ENCODE peak calls at places on chromosomes 11 and 22, in nine cellular contexts. One of them, this sample, is unnamed.

GRCh38 chr11:38095268-38095667 is 1497.2 kb upstream of the RAG2 start:
- DNase-seq in SJSA1: no peak
- DNase-seq in ascending aorta: no peak
- DNase-seq in SJCRH30: no peak
- DNase-seq in breast epithelium: no peak
- DNase-seq in sigmoid colon: no peak
- DNase-seq in left ventricle myocardium inferior: no peak
- DNase-seq in effector memory CD4-positive, alpha-beta T cell: no peak
- DNase-seq in lower lobe of right lung: no peak
- DNase-seq in this sample: no peak

GRCh38 chr11:27857588-27857987 is 157.3 kb upstream of the BDNF start:
- DNase-seq in SJSA1: no peak
- DNase-seq in ascending aorta: no peak
- DNase-seq in SJCRH30: no peak
- DNase-seq in breast epithelium: no peak
- DNase-seq in sigmoid colon: no peak
- DNase-seq in left ventricle myocardium inferior: no peak
- DNase-seq in effector memory CD4-positive, alpha-beta T cell: no peak
- DNase-seq in lower lobe of right lung: no peak
- DNase-seq in this sample: no peak

GRCh38 chr11:13480198-13480597 is 15.6 kb downstream of the PTH start:
- DNase-seq in SJSA1: no peak
- DNase-seq in ascending aorta: no peak
- DNase-seq in SJCRH30: no peak
- DNase-seq in breast epithelium: no peak
- DNase-seq in sigmoid colon: no peak
- DNase-seq in left ventricle myocardium inferior: no peak
- DNase-seq in effector memory CD4-positive, alpha-beta T cell: no peak
- DNase-seq in lower lobe of right lung: no peak
- DNase-seq in this sample: no peak

GRCh38 chr22:35102663-35103062 is 36.7 kb downstream of the ISX start:
- DNase-seq in SJSA1: no peak
- DNase-seq in ascending aorta: no peak
- DNase-seq in SJCRH30: peak; percentile 13
- DNase-seq in breast epithelium: no peak
- DNase-seq in sigmoid colon: no peak
- DNase-seq in left ventricle myocardium inferior: no peak
- DNase-seq in effector memory CD4-positive, alpha-beta T cell: no peak
- DNase-seq in lower lobe of right lung: peak; percentile 48
- DNase-seq in this sample: no peak

GRCh38 chr11:2885676-2886081 is at the start of gene CDKN1C:
- DNase-seq in SJSA1: peak; percentile 80
- DNase-seq in ascending aorta: peak; percentile 95
- DNase-seq in SJCRH30: no peak
- DNase-seq in breast epithelium: peak; percentile 86
- DNase-seq in sigmoid colon: peak; percentile 97
- DNase-seq in left ventricle myocardium inferior: peak; percentile 90
- DNase-seq in effector memory CD4-positive, alpha-beta T cell: peak; percentile 78
- DNase-seq in lower lobe of right lung: peak; percentile 90
- DNase-seq in this sample: peak; percentile 88

GRCh38 chr11:106480581-106481185 is 403.2 kb downstream of the AASDHPPT start:
- DNase-seq in SJSA1: no peak
- DNase-seq in ascending aorta: no peak
- DNase-seq in SJCRH30: no peak
- DNase-seq in breast epithelium: no peak
- DNase-seq in sigmoid colon: no peak
- DNase-seq in left ventricle myocardium inferior: no peak
- DNase-seq in effector memory CD4-positive, alpha-beta T cell: no peak
- DNase-seq in lower lobe of right lung: no peak
- DNase-seq in this sample: no peak

GRCh38 chr22:34427436-34427835 is 507.2 kb upstream of the LARGE1 start:
- DNase-seq in SJSA1: no peak
- DNase-seq in ascending aorta: no peak
- DNase-seq in SJCRH30: no peak
- DNase-seq in breast epithelium: no peak
- DNase-seq in sigmoid colon: no peak
- DNase-seq in left ventricle myocardium inferior: no peak
- DNase-seq in effector memory CD4-positive, alpha-beta T cell: no peak
- DNase-seq in lower lobe of right lung: no peak
- DNase-seq in this sample: no peak

GRCh38 chr22:17264321-17265052 is 45.3 kb upstream of the ADA2 start:
- DNase-seq in SJSA1: no peak
- DNase-seq in ascending aorta: no peak
- DNase-seq in SJCRH30: peak; percentile 96
- DNase-seq in breast epithelium: no peak
- DNase-seq in sigmoid colon: no peak
- DNase-seq in left ventricle myocardium inferior: peak; percentile 30
- DNase-seq in effector memory CD4-positive, alpha-beta T cell: no peak
- DNase-seq in lower lobe of right lung: no peak
- DNase-seq in this sample: no peak

GRCh38 chr11:126304457-126305072 is 705 bp downstream of the DCPS start:
- DNase-seq in SJSA1: no peak
- DNase-seq in ascending aorta: no peak
- DNase-seq in SJCRH30: peak; percentile 13
- DNase-seq in breast epithelium: no peak
- DNase-seq in sigmoid colon: peak; percentile 52
- DNase-seq in left ventricle myocardium inferior: no peak
- DNase-seq in effector memory CD4-positive, alpha-beta T cell: no peak
- DNase-seq in lower lobe of right lung: no peak
- DNase-seq in this sample: no peak
- H3K27ac ChIP-seq in SJSA1: no peak overlapping the region
- H3K27ac ChIP-seq in ascending aorta: peak overlapping the region; percentile 80
- H3K27ac ChIP-seq in SJCRH30: peak overlapping the region; percentile 87
- H3K27ac ChIP-seq in breast epithelium: peak overlapping the region; percentile 90
- H3K27ac ChIP-seq in sigmoid colon: peak overlapping the region; percentile 87
- H3K27ac ChIP-seq in left ventricle myocardium inferior: peak overlapping the region; percentile 94
- H3K27ac ChIP-seq in effector memory CD4-positive, alpha-beta T cell: peak overlapping the region; percentile 93
- H3K27ac ChIP-seq in lower lobe of right lung: peak overlapping the region; percentile 92
- H3K27ac ChIP-seq in this sample: peak overlapping the region; percentile 96

DNA sequence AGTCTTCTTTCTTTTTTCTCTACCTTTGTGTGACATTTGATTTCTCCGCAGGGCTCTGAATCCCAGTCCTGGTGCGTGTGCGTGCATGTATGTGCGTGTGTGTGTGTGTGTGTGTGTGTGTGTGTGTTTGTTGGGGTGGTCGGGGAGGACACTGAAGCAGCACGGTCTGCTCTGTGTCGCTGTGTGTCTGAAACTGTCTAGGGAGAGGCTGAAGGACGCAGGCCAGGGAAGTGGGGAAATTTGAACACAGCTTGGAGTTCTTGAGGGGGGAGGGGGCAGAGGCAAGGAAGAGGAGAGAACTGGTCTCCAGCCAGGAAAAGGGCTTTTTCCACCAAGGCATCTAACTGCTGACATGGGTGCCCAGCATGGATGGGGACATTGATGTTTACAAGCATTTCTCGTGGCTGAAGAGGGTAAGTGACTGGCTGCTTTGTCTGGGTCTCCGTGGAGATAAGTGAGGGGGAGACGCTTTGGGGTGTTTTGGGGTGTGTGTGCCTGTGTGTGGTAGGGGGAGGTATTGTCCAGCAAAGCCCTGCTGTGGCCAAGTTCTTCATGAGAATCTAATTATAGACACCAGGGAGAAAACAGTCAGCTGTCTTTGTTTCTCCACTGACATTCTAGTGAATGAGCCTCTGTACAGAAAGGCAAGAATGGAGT is 63.6 kb downstream of the PPFIBP2 start:
- DNase-seq in SJSA1: no peak
- DNase-seq in ascending aorta: peak; percentile 72
- DNase-seq in SJCRH30: no peak
- DNase-seq in breast epithelium: no peak
- DNase-seq in sigmoid colon: peak; percentile 87
- DNase-seq in left ventricle myocardium inferior: peak; percentile 40
- DNase-seq in effector memory CD4-positive, alpha-beta T cell: no peak
- DNase-seq in lower lobe of right lung: no peak
- DNase-seq in this sample: no peak
- H3K27ac ChIP-seq in SJSA1: peak overlapping the region; percentile 66
- H3K27ac ChIP-seq in ascending aorta: peak overlapping the region; percentile 93
- H3K27ac ChIP-seq in SJCRH30: peak overlapping the region; percentile 74
- H3K27ac ChIP-seq in breast epithelium: peak overlapping the region; percentile 91
- H3K27ac ChIP-seq in sigmoid colon: peak overlapping the region; percentile 73
- H3K27ac ChIP-seq in left ventricle myocardium inferior: peak overlapping the region; percentile 85
- H3K27ac ChIP-seq in effector memory CD4-positive, alpha-beta T cell: no peak overlapping the region
- H3K27ac ChIP-seq in lower lobe of right lung: peak overlapping the region; percentile 83
- H3K27ac ChIP-seq in this sample: no peak overlapping the region

GRCh38 chr11:9741260-9741659 is 77.4 kb downstream of the SWAP70 start:
- DNase-seq in SJSA1: no peak
- DNase-seq in ascending aorta: no peak
- DNase-seq in SJCRH30: no peak
- DNase-seq in breast epithelium: no peak
- DNase-seq in sigmoid colon: no peak
- DNase-seq in left ventricle myocardium inferior: no peak
- DNase-seq in effector memory CD4-positive, alpha-beta T cell: no peak
- DNase-seq in lower lobe of right lung: no peak
- DNase-seq in this sample: no peak
- H3K27ac ChIP-seq in SJSA1: no peak overlapping the region
- H3K27ac ChIP-seq in ascending aorta: no peak overlapping the region
- H3K27ac ChIP-seq in SJCRH30: no peak overlapping the region
- H3K27ac ChIP-seq in breast epithelium: peak overlapping the region; percentile 15
- H3K27ac ChIP-seq in sigmoid colon: no peak overlapping the region
- H3K27ac ChIP-seq in left ventricle myocardium inferior: no peak overlapping the region
- H3K27ac ChIP-seq in effector memory CD4-positive, alpha-beta T cell: no peak overlapping the region
- H3K27ac ChIP-seq in lower lobe of right lung: peak overlapping the region; percentile 73
- H3K27ac ChIP-seq in this sample: no peak overlapping the region

GRCh38 chr11:47261291-47261800 is 3.5 kb downstream of the NR1H3 start:
- DNase-seq in SJSA1: no peak
- DNase-seq in ascending aorta: no peak
- DNase-seq in SJCRH30: no peak
- DNase-seq in breast epithelium: no peak
- DNase-seq in sigmoid colon: no peak
- DNase-seq in left ventricle myocardium inferior: no peak
- DNase-seq in effector memory CD4-positive, alpha-beta T cell: no peak
- DNase-seq in lower lobe of right lung: peak; percentile 37
- DNase-seq in this sample: peak; percentile 75

GRCh38 chr11:47257518-47258316 is at the start of gene NR1H3:
- DNase-seq in SJSA1: peak; percentile 59
- DNase-seq in ascending aorta: peak; percentile 86
- DNase-seq in SJCRH30: peak; percentile 81
- DNase-seq in breast epithelium: peak; percentile 71
- DNase-seq in sigmoid colon: peak; percentile 95
- DNase-seq in left ventricle myocardium inferior: peak; percentile 86
- DNase-seq in effector memory CD4-positive, alpha-beta T cell: no peak
- DNase-seq in lower lobe of right lung: peak; percentile 87
- DNase-seq in this sample: peak; percentile 53

GRCh38 chr11:47258317-47258902 is 614 bp downstream of the NR1H3 start:
- DNase-seq in SJSA1: no peak
- DNase-seq in ascending aorta: no peak
- DNase-seq in SJCRH30: no peak
- DNase-seq in breast epithelium: no peak
- DNase-seq in sigmoid colon: no peak
- DNase-seq in left ventricle myocardium inferior: no peak
- DNase-seq in effector memory CD4-positive, alpha-beta T cell: no peak
- DNase-seq in lower lobe of right lung: no peak
- DNase-seq in this sample: no peak

GRCh38 chr11:47260366-47260765 is 2.6 kb downstream of the NR1H3 start:
- DNase-seq in SJSA1: no peak
- DNase-seq in ascending aorta: no peak
- DNase-seq in SJCRH30: no peak
- DNase-seq in breast epithelium: no peak
- DNase-seq in sigmoid colon: no peak
- DNase-seq in left ventricle myocardium inferior: no peak
- DNase-seq in effector memory CD4-positive, alpha-beta T cell: no peak
- DNase-seq in lower lobe of right lung: peak; percentile 37
- DNase-seq in this sample: no peak

DNA sequence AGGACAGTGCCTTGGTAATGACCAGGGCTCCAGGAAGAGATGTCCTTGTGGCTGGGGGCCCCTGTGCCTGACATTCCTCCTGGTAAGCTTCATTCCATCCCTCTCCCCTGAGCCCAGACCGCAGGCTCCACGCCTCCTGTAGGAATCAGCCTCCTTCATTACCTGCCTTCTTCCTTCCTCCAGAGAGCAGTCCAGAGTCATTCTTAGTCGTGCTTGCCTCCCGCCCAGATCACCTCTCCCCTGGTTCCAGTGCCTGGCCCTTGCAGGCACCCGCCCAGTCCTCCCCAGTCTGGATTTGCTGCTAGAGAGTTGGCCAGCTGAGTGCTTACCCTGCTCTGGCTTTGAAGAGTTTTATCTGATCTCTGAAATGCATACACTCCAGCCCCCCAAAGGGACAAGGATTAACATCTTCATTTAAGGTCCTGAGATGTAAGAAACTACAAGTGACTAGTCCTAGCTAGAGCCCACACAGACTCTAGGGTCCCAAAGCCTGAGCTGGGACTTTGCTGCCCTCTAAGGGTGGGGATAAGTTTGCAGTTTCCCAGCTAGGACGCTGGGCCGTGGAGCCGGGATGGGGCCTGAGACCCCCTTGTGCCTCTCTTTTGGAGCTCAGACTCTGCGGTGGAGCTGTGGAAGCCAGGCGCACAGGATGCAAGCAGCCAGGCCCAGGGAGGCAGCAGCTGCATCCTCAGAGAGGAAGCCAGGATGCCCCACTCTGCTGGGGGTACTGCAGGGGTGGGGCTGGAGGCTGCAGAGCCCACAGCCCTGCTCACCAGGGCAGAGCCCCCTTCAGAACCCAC is 1.6 kb downstream of the NR1H3 start:
- DNase-seq in SJSA1: no peak
- DNase-seq in ascending aorta: no peak
- DNase-seq in SJCRH30: peak; percentile 56
- DNase-seq in breast epithelium: no peak
- DNase-seq in sigmoid colon: no peak
- DNase-seq in left ventricle myocardium inferior: no peak
- DNase-seq in effector memory CD4-positive, alpha-beta T cell: no peak
- DNase-seq in lower lobe of right lung: peak; percentile 48
- DNase-seq in this sample: peak; percentile 40
- H3K27ac ChIP-seq in SJSA1: no peak overlapping the region
- H3K27ac ChIP-seq in ascending aorta: no peak overlapping the region
- H3K27ac ChIP-seq in SJCRH30: no peak overlapping the region
- H3K27ac ChIP-seq in breast epithelium: peak overlapping the region; percentile 96
- H3K27ac ChIP-seq in sigmoid colon: peak overlapping the region; percentile 63
- H3K27ac ChIP-seq in left ventricle myocardium inferior: peak overlapping the region; percentile 85
- H3K27ac ChIP-seq in effector memory CD4-positive, alpha-beta T cell: no peak overlapping the region
- H3K27ac ChIP-seq in lower lobe of right lung: no peak overlapping the region
- H3K27ac ChIP-seq in this sample: no peak overlapping the region

DNA sequence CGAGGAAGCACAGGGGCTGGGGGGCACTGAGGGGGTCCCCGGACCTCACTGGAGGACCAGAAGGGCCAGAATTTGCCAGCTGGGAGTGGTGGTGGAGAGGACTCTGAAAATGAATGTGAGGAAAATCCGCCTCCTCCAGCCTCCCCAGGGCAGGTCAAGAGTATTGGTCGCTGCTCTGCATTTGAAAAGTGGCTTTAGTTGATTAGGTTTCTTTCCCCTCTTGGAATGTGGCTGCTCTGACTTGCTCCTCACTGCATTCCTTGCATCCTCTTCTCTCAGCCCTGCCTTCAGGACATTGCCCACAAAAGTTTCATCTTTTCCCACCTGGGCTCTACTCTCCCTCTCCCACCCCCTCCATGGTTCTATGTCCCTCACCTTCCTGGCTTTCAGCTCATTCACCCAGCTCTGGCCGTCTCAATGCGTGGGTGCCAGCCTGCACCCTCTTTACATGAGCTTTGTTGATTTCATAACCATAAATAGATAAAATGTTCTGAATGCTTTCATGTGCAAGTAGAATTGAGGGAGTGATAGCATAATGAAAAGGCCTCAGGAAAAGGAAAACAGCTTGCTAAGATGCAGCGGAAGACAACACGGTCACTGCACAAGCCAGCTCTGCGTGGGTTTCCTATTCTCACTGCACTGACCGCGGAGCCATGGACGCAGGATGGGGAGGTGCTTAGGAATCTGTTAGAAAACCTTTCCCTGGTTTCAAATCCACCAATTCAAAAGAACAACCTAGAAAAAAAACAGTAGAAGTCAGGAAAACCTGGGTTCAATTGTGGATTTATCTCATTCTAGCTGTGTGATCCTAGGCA is 6.5 kb upstream of the NPAS4 start:
- DNase-seq in SJSA1: no peak
- DNase-seq in ascending aorta: no peak
- DNase-seq in SJCRH30: no peak
- DNase-seq in breast epithelium: no peak
- DNase-seq in sigmoid colon: no peak
- DNase-seq in left ventricle myocardium inferior: no peak
- DNase-seq in effector memory CD4-positive, alpha-beta T cell: no peak
- DNase-seq in lower lobe of right lung: no peak
- DNase-seq in this sample: no peak
- H3K27ac ChIP-seq in SJSA1: no peak overlapping the region
- H3K27ac ChIP-seq in ascending aorta: no peak overlapping the region
- H3K27ac ChIP-seq in SJCRH30: no peak overlapping the region
- H3K27ac ChIP-seq in breast epithelium: no peak overlapping the region
- H3K27ac ChIP-seq in sigmoid colon: no peak overlapping the region
- H3K27ac ChIP-seq in left ventricle myocardium inferior: no peak overlapping the region
- H3K27ac ChIP-seq in effector memory CD4-positive, alpha-beta T cell: no peak overlapping the region
- H3K27ac ChIP-seq in lower lobe of right lung: no peak overlapping the region
- H3K27ac ChIP-seq in this sample: no peak overlapping the region